ENCODE peak calls at places on chromosome 12, in four cellular contexts. I, T, N and L are unnamed samples.

GRCh38 chr12:131597327-131597726 is 113.6 kb upstream of the SFSWAP start:
- DNase-seq in I (no peak), T (no peak), N (no peak), L (no peak)

GRCh38 chr12:84508325-84508861 is 404.2 kb downstream of the SLC6A15 start:
- DNase-seq in I (no peak), T (peak; percentile 29), N (peak; percentile 77), L (no peak)

GRCh38 chr12:57621497-57622292 is 10.5 kb downstream of the ARHGEF25 start:
- DNase-seq in I (peak; percentile 88), T (peak; percentile 61), N (no peak), L (peak; percentile 74)

GRCh38 chr12:2395352-2395977 is 342.7 kb downstream of the CACNA1C start:
- DNase-seq in I (peak; percentile 81), T (no peak), N (no peak), L (no peak)

GRCh38 chr12:79302171-79302841 is 388.5 kb downstream of the PAWR start:
- DNase-seq in I (no peak), T (no peak), N (no peak), L (no peak)

GRCh38 chr12:57604454-57605307 is at the start of gene DTX3:
- DNase-seq in I (peak; percentile 86), T (peak; percentile 61), N (no peak), L (peak; percentile 65)

GRCh38 chr12:119207161-119207560 is 28.4 kb downstream of the HSPB8 start:
- DNase-seq in I (no peak), T (no peak), N (no peak), L (no peak)

GRCh38 chr12:50394469-50395029 is 1.9 kb downstream of the FAM186A start:
- DNase-seq in I (no peak), T (no peak), N (no peak), L (no peak)

GRCh38 chr12:3455312-3455711 is 35.7 kb upstream of the PRMT8 start:
- DNase-seq in I (no peak), T (no peak), N (no peak), L (no peak)

GRCh38 chr12:76879710-76880025 is 849 bp upstream of the CSRP2 start:
- DNase-seq in I (no peak), T (peak; percentile 43), N (no peak), L (no peak)

GRCh38 chr12:118742426-118742825 is 238.9 kb upstream of the SRRM4 start:
- DNase-seq in I (no peak), T (no peak), N (no peak), L (no peak)

GRCh38 chr12:96241484-96242256 is 47.5 kb downstream of the ELK3 start:
- DNase-seq in I (peak; percentile 71), T (peak; percentile 75), N (peak; percentile 79), L (peak; percentile 75)

GRCh38 chr12:570949-571794 is 92.1 kb downstream of the NINJ2 start:
- DNase-seq in I (peak; percentile 68), T (peak; percentile 83), N (peak; percentile 61), L (peak; percentile 93)

GRCh38 chr12:91778938-91779400 is 366.7 kb downstream of the BTG1 start:
- DNase-seq in I (no peak), T (peak; percentile 59), N (peak; percentile 91), L (peak; percentile 28)

GRCh38 chr12:53996886-53997217 is 3.1 kb upstream of the HOXC9 start:
- DNase-seq in I (no peak), T (no peak), N (no peak), L (no peak)

GRCh38 chr12:57627504-57628279 is 5.3 kb downstream of the B4GALNT1 start:
- DNase-seq in I (no peak), T (no peak), N (no peak), L (peak; percentile 58)

GRCh38 chr12:111546758-111547383 is 52.2 kb downstream of the ATXN2 start:
- DNase-seq in I (no peak), T (no peak), N (peak; percentile 46), L (no peak)

GRCh38 chr12:104701301-104701700 is 244.6 kb downstream of the CHST11 start:
- DNase-seq in I (no peak), T (no peak), N (no peak), L (no peak)

GRCh38 chr12:30794591-30795409 is 40.0 kb upstream of the CAPRIN2 start:
- DNase-seq in I (no peak), T (no peak), N (peak; percentile 96), L (no peak)

GRCh38 chr12:30796508-30796780 is 41.7 kb upstream of the CAPRIN2 start:
- DNase-seq in I (no peak), T (no peak), N (peak; percentile 70), L (no peak)

GRCh38 chr12:30794020-30794419 is 39.3 kb upstream of the CAPRIN2 start:
- DNase-seq in I (no peak), T (no peak), N (no peak), L (no peak)

GRCh38 chr12:30795660-30796507 is 41.1 kb upstream of the CAPRIN2 start:
- DNase-seq in I (peak; percentile 88), T (peak; percentile 33), N (peak; percentile 77), L (peak; percentile 78)

GRCh38 chr12:30795410-30795659 is 40.6 kb upstream of the CAPRIN2 start:
- DNase-seq in I (no peak), T (no peak), N (no peak), L (no peak)
- H3K4me3 ChIP-seq in I (peak overlapping the region; percentile 52), T (peak overlapping the region; percentile 51), N (peak overlapping the region; percentile 75), L (peak overlapping the region; percentile 52)

DNA sequence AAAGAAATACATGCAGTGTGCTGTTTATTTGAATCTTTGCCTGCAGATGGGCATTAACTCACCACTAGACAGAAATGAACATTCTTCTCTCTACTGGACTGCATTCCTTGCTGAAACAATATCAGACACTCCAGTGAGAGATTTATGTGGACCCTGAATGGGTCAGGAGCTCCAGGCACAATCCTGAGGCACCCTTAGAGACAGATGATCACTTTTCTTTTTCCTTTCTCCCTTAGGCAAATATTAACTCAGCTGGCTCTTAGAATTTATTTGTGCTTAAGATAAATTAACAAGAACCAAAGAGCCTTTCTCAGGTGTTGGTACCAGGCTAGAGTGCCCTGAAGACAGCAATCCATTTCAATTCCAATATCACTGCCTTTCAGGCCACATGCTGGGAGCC is 173.0 kb downstream of the EMP1 start:
- DNase-seq in I (no peak), T (no peak), N (no peak), L (no peak)
- H3K4me1 ChIP-seq in I (no peaks in the 10 kb centered on the region), T (no peaks in the 10 kb centered on the region), N (no peaks in the 10 kb centered on the region), L (no peaks in the 10 kb centered on the region)

DNA sequence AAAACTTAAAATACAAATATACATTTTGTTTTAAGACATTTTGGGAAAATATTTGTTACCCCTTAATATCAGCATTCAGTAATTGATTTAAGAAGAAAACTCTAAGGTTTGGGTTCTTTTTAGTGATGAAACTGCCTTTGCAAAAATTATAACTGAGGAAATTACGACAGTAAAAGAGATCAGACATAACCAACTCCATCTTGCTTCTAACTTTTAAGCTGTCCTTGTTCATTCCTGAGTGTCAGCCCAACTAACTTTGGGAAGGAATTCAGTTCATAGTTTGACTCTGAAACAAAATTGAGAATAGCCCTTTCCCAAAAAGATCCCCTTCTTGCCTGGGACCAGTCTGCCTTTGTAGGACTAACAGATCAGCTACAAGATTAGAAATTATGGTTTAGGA is 93.0 kb downstream of the TMTC1 start:
- DNase-seq in I (no peak), T (no peak), N (no peak), L (no peak)
- H3K36me3 ChIP-seq in I (no peaks in the 10 kb centered on the region), T (no peaks in the 10 kb centered on the region), N (no peaks in the 10 kb centered on the region), L (no peaks in the 10 kb centered on the region)

DNA sequence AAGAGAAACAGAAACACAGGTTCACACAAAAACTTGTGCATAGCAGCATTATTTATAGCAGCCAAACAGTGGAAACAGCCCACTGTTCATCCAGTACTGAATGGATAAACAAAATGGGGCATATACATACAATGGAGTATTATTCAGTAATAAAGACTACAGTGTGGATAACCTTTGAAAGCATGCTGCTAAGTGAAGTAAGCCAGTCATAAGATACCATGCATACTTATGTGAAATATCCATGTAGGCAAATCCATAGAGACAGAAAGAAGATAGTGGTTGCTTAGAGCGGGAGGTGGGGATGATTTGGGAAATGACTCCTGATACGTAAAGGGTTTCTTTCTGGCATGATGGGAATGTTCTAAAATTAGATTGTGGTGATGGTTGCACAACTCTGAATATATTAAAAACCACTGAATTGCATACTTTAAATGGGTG is 99.4 kb downstream of the CRADD start:
- DNase-seq in I (no peak), T (no peak), N (peak; percentile 95), L (no peak)
- H3K4me3 ChIP-seq in I (no peak overlapping the region), T (no peak overlapping the region), N (no peak overlapping the region), L (no peak overlapping the region)

DNA sequence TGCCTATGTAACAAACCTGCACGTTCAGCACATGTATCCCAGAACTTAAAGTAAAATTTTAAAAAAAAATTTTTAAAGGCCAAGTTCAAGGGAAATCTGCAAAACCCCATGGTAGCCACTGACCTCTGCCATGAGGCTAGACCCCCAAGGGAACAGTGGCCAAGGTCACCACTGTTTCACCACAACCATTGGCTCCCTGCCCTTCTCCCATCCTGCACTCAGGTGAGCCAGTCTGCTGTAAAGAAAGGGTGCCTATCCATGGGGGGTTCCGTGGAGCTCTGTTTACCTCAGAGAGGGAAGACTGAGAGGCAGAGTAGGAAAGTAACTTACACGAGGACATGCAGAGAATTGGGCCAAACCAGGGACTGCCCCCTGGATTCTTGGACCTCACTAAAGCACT is 38.6 kb downstream of the VWF start:
- DNase-seq in I (peak; percentile 17), T (no peak), N (no peak), L (peak; percentile 54)
- H3K4me1 ChIP-seq in I (peaks cover 3% of the 10 kb centered on the region), T (no peaks in the 10 kb centered on the region), N (peaks cover 36% of the 10 kb centered on the region), L (peaks cover 22% of the 10 kb centered on the region)

GRCh38 chr12:132623072-132623869 is 4.7 kb downstream of the P2RX2 start:
- DNase-seq in I (no peak), T (no peak), N (no peak), L (no peak)

GRCh38 chr12:132625731-132626430 is 7.3 kb downstream of the P2RX2 start:
- DNase-seq in I (no peak), T (no peak), N (no peak), L (no peak)

GRCh38 chr12:132624910-132625630 is 6.5 kb downstream of the P2RX2 start:
- DNase-seq in I (no peak), T (no peak), N (no peak), L (no peak)

GRCh38 chr12:132622437-132623071 is 4.0 kb downstream of the P2RX2 start:
- DNase-seq in I (no peak), T (peak; percentile 78), N (peak; percentile 77), L (no peak)

GRCh38 chr12:132624186-132624855 is 5.7 kb downstream of the P2RX2 start:
- DNase-seq in I (no peak), T (no peak), N (no peak), L (no peak)
- H3K36me3 ChIP-seq in I (peaks cover 31% of the 10 kb centered on the region), T (no peaks in the 10 kb centered on the region), N (peaks cover 3% of the 10 kb centered on the region), L (peaks cover 33% of the 10 kb centered on the region)

GRCh38 chr12:116434155-116435065 is 124.8 kb upstream of the MAP1LC3B2 start:
- DNase-seq in I (no peak), T (peak; percentile 91), N (peak; percentile 80), L (peak; percentile 92)
- H3K4me3 ChIP-seq in I (no peak overlapping the region), T (peak overlapping the region; percentile 28), N (peak overlapping the region; percentile 40), L (peak overlapping the region; percentile 26)